ENCODE peak calls at places on chromosomes 5 and 9, in six cellular contexts. One of them, this sample, is unnamed. For H3K36me3, the result is how much of the 10 kb centered on the place peaks cover.

GRCh38 chr5:33929925-33930690 is 6.1 kb upstream of the RXFP3 start:
- DNase-seq in CD8-positive, alpha-beta T cell: no peak
- DNase-seq in psoas muscle: no peak
- DNase-seq in uterus: no peak
- DNase-seq in tibial nerve: no peak
- DNase-seq in heart left ventricle: no peak
- DNase-seq in this sample: no peak

GRCh38 chr5:135246923-135247795 is 151.9 kb downstream of the MACROH2A1 start:
- DNase-seq in CD8-positive, alpha-beta T cell: no peak
- DNase-seq in psoas muscle: no peak
- DNase-seq in uterus: peak
- DNase-seq in tibial nerve: no peak
- DNase-seq in heart left ventricle: no peak
- DNase-seq in this sample: no peak

GRCh38 chr5:73126381-73126780 is 6.0 kb downstream of the TMEM171 start:
- DNase-seq in CD8-positive, alpha-beta T cell: no peak
- DNase-seq in psoas muscle: no peak
- DNase-seq in uterus: no peak
- DNase-seq in tibial nerve: no peak
- DNase-seq in heart left ventricle: no peak
- DNase-seq in this sample: no peak

GRCh38 chr5:40452874-40453624 is 226.7 kb upstream of the PTGER4 start:
- DNase-seq in CD8-positive, alpha-beta T cell: no peak
- DNase-seq in psoas muscle: no peak
- DNase-seq in uterus: no peak
- DNase-seq in tibial nerve: no peak
- DNase-seq in heart left ventricle: no peak
- DNase-seq in this sample: no peak

GRCh38 chr9:24602687-24603352 is 57.1 kb upstream of the IZUMO3 start:
- DNase-seq in CD8-positive, alpha-beta T cell: no peak
- DNase-seq in psoas muscle: no peak
- DNase-seq in uterus: no peak
- DNase-seq in tibial nerve: no peak
- DNase-seq in heart left ventricle: no peak
- DNase-seq in this sample: no peak

GRCh38 chr5:82074968-82075367 is 103.1 kb downstream of the ATG10 start:
- DNase-seq in CD8-positive, alpha-beta T cell: no peak
- DNase-seq in psoas muscle: no peak
- DNase-seq in uterus: no peak
- DNase-seq in tibial nerve: no peak
- DNase-seq in heart left ventricle: no peak
- DNase-seq in this sample: no peak

GRCh38 chr5:103010120-103010666 is 109.7 kb downstream of the GIN1 start:
- DNase-seq in CD8-positive, alpha-beta T cell: no peak
- DNase-seq in psoas muscle: no peak
- DNase-seq in uterus: no peak
- DNase-seq in tibial nerve: no peak
- DNase-seq in heart left ventricle: no peak
- DNase-seq in this sample: no peak

GRCh38 chr5:109695005-109695926 is 5.5 kb downstream of the MAN2A1 start:
- DNase-seq in CD8-positive, alpha-beta T cell: no peak
- DNase-seq in psoas muscle: no peak
- DNase-seq in uterus: no peak
- DNase-seq in tibial nerve: no peak
- DNase-seq in heart left ventricle: no peak
- DNase-seq in this sample: no peak

GRCh38 chr5:172407861-172408260 is 46.5 kb downstream of the SH3PXD2B start:
- DNase-seq in CD8-positive, alpha-beta T cell: no peak
- DNase-seq in psoas muscle: no peak
- DNase-seq in uterus: peak
- DNase-seq in tibial nerve: no peak
- DNase-seq in heart left ventricle: no peak
- DNase-seq in this sample: no peak

GRCh38 chr9:94869415-94869838 is 142.9 kb downstream of the AOPEP start:
- DNase-seq in CD8-positive, alpha-beta T cell: no peak
- DNase-seq in psoas muscle: no peak
- DNase-seq in uterus: no peak
- DNase-seq in tibial nerve: no peak
- DNase-seq in heart left ventricle: no peak
- DNase-seq in this sample: no peak

GRCh38 chr9:120065151-120065550 is 514.8 kb downstream of the CDK5RAP2 start:
- DNase-seq in CD8-positive, alpha-beta T cell: no peak
- DNase-seq in psoas muscle: no peak
- DNase-seq in uterus: no peak
- DNase-seq in tibial nerve: no peak
- DNase-seq in heart left ventricle: no peak
- DNase-seq in this sample: no peak

GRCh38 chr5:72067682-72068470 is 39.4 kb upstream of the MAP1B start:
- DNase-seq in CD8-positive, alpha-beta T cell: no peak
- DNase-seq in psoas muscle: no peak
- DNase-seq in uterus: no peak
- DNase-seq in tibial nerve: no peak
- DNase-seq in heart left ventricle: no peak
- DNase-seq in this sample: no peak

GRCh38 chr9:78021692-78022091 is 9.9 kb downstream of the GNAQ start:
- DNase-seq in CD8-positive, alpha-beta T cell: no peak
- DNase-seq in psoas muscle: no peak
- DNase-seq in uterus: no peak
- DNase-seq in tibial nerve: no peak
- DNase-seq in heart left ventricle: peak
- DNase-seq in this sample: no peak

GRCh38 chr9:135410831-135411473 is 68.6 kb upstream of the PPP1R26 start:
- DNase-seq in CD8-positive, alpha-beta T cell: no peak
- DNase-seq in psoas muscle: no peak
- DNase-seq in uterus: no peak
- DNase-seq in tibial nerve: no peak
- DNase-seq in heart left ventricle: no peak
- DNase-seq in this sample: no peak

GRCh38 chr5:14114615-14115251 is 28.4 kb upstream of the TRIO start:
- DNase-seq in CD8-positive, alpha-beta T cell: no peak
- DNase-seq in psoas muscle: no peak
- DNase-seq in uterus: no peak
- DNase-seq in tibial nerve: no peak
- DNase-seq in heart left ventricle: no peak
- DNase-seq in this sample: no peak

GRCh38 chr5:154630410-154630809 is 124.8 kb upstream of the LARP1 start:
- DNase-seq in CD8-positive, alpha-beta T cell: no peak
- DNase-seq in psoas muscle: no peak
- DNase-seq in uterus: no peak
- DNase-seq in tibial nerve: no peak
- DNase-seq in heart left ventricle: no peak
- DNase-seq in this sample: no peak

GRCh38 chr9:90540734-90541133 is 101.9 kb downstream of the DIRAS2 start:
- DNase-seq in CD8-positive, alpha-beta T cell: no peak
- DNase-seq in psoas muscle: no peak
- DNase-seq in uterus: no peak
- DNase-seq in tibial nerve: no peak
- DNase-seq in heart left ventricle: no peak
- DNase-seq in this sample: no peak

GRCh38 chr5:31186672-31187267 is 6.7 kb upstream of the CDH6 start:
- DNase-seq in CD8-positive, alpha-beta T cell: no peak
- DNase-seq in psoas muscle: no peak
- DNase-seq in uterus: no peak
- DNase-seq in tibial nerve: no peak
- DNase-seq in heart left ventricle: no peak
- DNase-seq in this sample: no peak

GRCh38 chr5:179475956-179476355 is 74.4 kb upstream of the RUFY1 start:
- DNase-seq in CD8-positive, alpha-beta T cell: no peak
- DNase-seq in psoas muscle: no peak
- DNase-seq in uterus: no peak
- DNase-seq in tibial nerve: no peak
- DNase-seq in heart left ventricle: no peak
- DNase-seq in this sample: no peak

GRCh38 chr9:33469891-33470290 is 3.8 kb downstream of the NOL6 start:
- DNase-seq in CD8-positive, alpha-beta T cell: no peak
- DNase-seq in psoas muscle: no peak
- DNase-seq in uterus: no peak
- DNase-seq in tibial nerve: no peak
- DNase-seq in heart left ventricle: no peak
- DNase-seq in this sample: no peak

GRCh38 chr5:108521011-108521700 is 139.3 kb upstream of the FBXL17 start:
- DNase-seq in CD8-positive, alpha-beta T cell: no peak
- DNase-seq in psoas muscle: no peak
- DNase-seq in uterus: no peak
- DNase-seq in tibial nerve: no peak
- DNase-seq in heart left ventricle: no peak
- DNase-seq in this sample: no peak

GRCh38 chr9:4662989-4663792 is 1.1 kb downstream of the PLPP6 start:
- DNase-seq in CD8-positive, alpha-beta T cell: no peak
- DNase-seq in psoas muscle: no peak
- DNase-seq in uterus: no peak
- DNase-seq in tibial nerve: no peak
- DNase-seq in heart left ventricle: no peak
- DNase-seq in this sample: no peak

GRCh38 chr9:4666042-4666699 is at the start of gene SPATA6L:
- DNase-seq in CD8-positive, alpha-beta T cell: peak
- DNase-seq in psoas muscle: peak
- DNase-seq in uterus: peak
- DNase-seq in tibial nerve: peak
- DNase-seq in heart left ventricle: peak
- DNase-seq in this sample: peak

GRCh38 chr9:4662108-4662988 is at the start of gene PLPP6:
- DNase-seq in CD8-positive, alpha-beta T cell: peak
- DNase-seq in psoas muscle: peak
- DNase-seq in uterus: peak
- DNase-seq in tibial nerve: peak
- DNase-seq in heart left ventricle: peak
- DNase-seq in this sample: peak

GRCh38 chr9:4665357-4665756 is 923 bp downstream of the SPATA6L start:
- DNase-seq in CD8-positive, alpha-beta T cell: no peak
- DNase-seq in psoas muscle: no peak
- DNase-seq in uterus: no peak
- DNase-seq in tibial nerve: no peak
- DNase-seq in heart left ventricle: no peak
- DNase-seq in this sample: no peak

GRCh38 chr9:4663956-4664355 is 1.9 kb downstream of the PLPP6 start:
- DNase-seq in CD8-positive, alpha-beta T cell: no peak
- DNase-seq in psoas muscle: no peak
- DNase-seq in uterus: no peak
- DNase-seq in tibial nerve: no peak
- DNase-seq in heart left ventricle: no peak
- DNase-seq in this sample: no peak
- H3K4me3 ChIP-seq in CD8-positive, alpha-beta T cell: peak
- H3K4me3 ChIP-seq in psoas muscle: no peak
- H3K4me3 ChIP-seq in uterus: no peak
- H3K4me3 ChIP-seq in tibial nerve: no peak
- H3K4me3 ChIP-seq in heart left ventricle: no peak
- H3K4me3 ChIP-seq in this sample: no peak

GRCh38 chr5:142839711-142840441 is 69.7 kb downstream of the ARHGAP26 start:
- DNase-seq in CD8-positive, alpha-beta T cell: no peak
- DNase-seq in psoas muscle: peak
- DNase-seq in uterus: peak
- DNase-seq in tibial nerve: peak
- DNase-seq in heart left ventricle: peak
- DNase-seq in this sample: peak

GRCh38 chr5:142836048-142836447 is 65.9 kb downstream of the ARHGAP26 start:
- DNase-seq in CD8-positive, alpha-beta T cell: no peak
- DNase-seq in psoas muscle: no peak
- DNase-seq in uterus: no peak
- DNase-seq in tibial nerve: no peak
- DNase-seq in heart left ventricle: no peak
- DNase-seq in this sample: no peak

GRCh38 chr5:142837274-142837673 is 67.1 kb downstream of the ARHGAP26 start:
- DNase-seq in CD8-positive, alpha-beta T cell: no peak
- DNase-seq in psoas muscle: no peak
- DNase-seq in uterus: no peak
- DNase-seq in tibial nerve: no peak
- DNase-seq in heart left ventricle: no peak
- DNase-seq in this sample: no peak

GRCh38 chr5:142840591-142840990 is 70.4 kb downstream of the ARHGAP26 start:
- DNase-seq in CD8-positive, alpha-beta T cell: no peak
- DNase-seq in psoas muscle: no peak
- DNase-seq in uterus: no peak
- DNase-seq in tibial nerve: no peak
- DNase-seq in heart left ventricle: no peak
- DNase-seq in this sample: no peak

DNA sequence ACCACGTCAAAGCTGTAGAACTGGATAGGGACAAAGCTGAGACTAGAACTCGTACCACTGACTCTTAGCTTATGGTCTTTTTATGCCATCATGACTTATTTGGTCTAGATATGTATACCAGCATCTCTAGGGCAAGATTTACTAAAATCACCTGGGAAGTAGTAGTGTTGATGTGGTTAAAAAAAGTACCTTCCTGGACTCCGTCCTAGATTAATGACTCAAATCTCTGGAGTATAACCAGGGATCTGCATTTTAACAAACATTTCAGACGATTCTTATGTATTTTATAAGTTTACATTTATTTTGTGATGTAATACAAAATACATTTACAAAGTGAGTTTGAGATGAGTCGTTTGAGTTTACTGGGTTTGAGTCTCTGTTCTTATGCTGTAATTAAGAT is 68.7 kb downstream of the ARHGAP26 start:
- DNase-seq in CD8-positive, alpha-beta T cell: no peak
- DNase-seq in psoas muscle: no peak
- DNase-seq in uterus: no peak
- DNase-seq in tibial nerve: no peak
- DNase-seq in heart left ventricle: no peak
- DNase-seq in this sample: no peak
- H3K27ac ChIP-seq in CD8-positive, alpha-beta T cell: no peak
- H3K27ac ChIP-seq in psoas muscle: no peak
- H3K27ac ChIP-seq in uterus: peak
- H3K27ac ChIP-seq in tibial nerve: no peak
- H3K27ac ChIP-seq in heart left ventricle: no peak
- H3K27ac ChIP-seq in this sample: no peak

GRCh38 chr9:101564252-101564651 is 30.5 kb downstream of the PPP3R2 start:
- DNase-seq in CD8-positive, alpha-beta T cell: no peak
- DNase-seq in psoas muscle: no peak
- DNase-seq in uterus: no peak
- DNase-seq in tibial nerve: no peak
- DNase-seq in heart left ventricle: no peak
- DNase-seq in this sample: no peak
- H3K36me3 ChIP-seq in CD8-positive, alpha-beta T cell: under half
- H3K36me3 ChIP-seq in psoas muscle: under half
- H3K36me3 ChIP-seq in uterus: under half
- H3K36me3 ChIP-seq in tibial nerve: under half
- H3K36me3 ChIP-seq in heart left ventricle: under half
- H3K36me3 ChIP-seq in this sample: half or more

GRCh38 chr5:3309538-3309937 is 286.1 kb upstream of the IRX1 start:
- DNase-seq in CD8-positive, alpha-beta T cell: no peak
- DNase-seq in psoas muscle: no peak
- DNase-seq in uterus: no peak
- DNase-seq in tibial nerve: no peak
- DNase-seq in heart left ventricle: no peak
- DNase-seq in this sample: no peak

GRCh38 chr5:3312299-3312698 is 283.3 kb upstream of the IRX1 start:
- DNase-seq in CD8-positive, alpha-beta T cell: no peak
- DNase-seq in psoas muscle: no peak
- DNase-seq in uterus: no peak
- DNase-seq in tibial nerve: no peak
- DNase-seq in heart left ventricle: no peak
- DNase-seq in this sample: no peak

GRCh38 chr5:3313569-3313968 is 282.1 kb upstream of the IRX1 start:
- DNase-seq in CD8-positive, alpha-beta T cell: no peak
- DNase-seq in psoas muscle: no peak
- DNase-seq in uterus: no peak
- DNase-seq in tibial nerve: no peak
- DNase-seq in heart left ventricle: no peak
- DNase-seq in this sample: no peak

GRCh38 chr5:3310551-3311340 is 284.9 kb upstream of the IRX1 start:
- DNase-seq in CD8-positive, alpha-beta T cell: no peak
- DNase-seq in psoas muscle: no peak
- DNase-seq in uterus: no peak
- DNase-seq in tibial nerve: no peak
- DNase-seq in heart left ventricle: no peak
- DNase-seq in this sample: no peak

GRCh38 chr5:3311443-3311842 is 284.2 kb upstream of the IRX1 start:
- DNase-seq in CD8-positive, alpha-beta T cell: no peak
- DNase-seq in psoas muscle: no peak
- DNase-seq in uterus: no peak
- DNase-seq in tibial nerve: no peak
- DNase-seq in heart left ventricle: no peak
- DNase-seq in this sample: no peak
- H3K4me3 ChIP-seq in CD8-positive, alpha-beta T cell: no peak
- H3K4me3 ChIP-seq in psoas muscle: no peak
- H3K4me3 ChIP-seq in uterus: no peak
- H3K4me3 ChIP-seq in tibial nerve: no peak
- H3K4me3 ChIP-seq in heart left ventricle: no peak
- H3K4me3 ChIP-seq in this sample: no peak

This sample was measured in lung.